ENCODE peak calls at places on chromosomes 3 and 15, in eight cellular contexts. One of them, this sample, is unnamed.

GRCh38 chr15:91302588-91303439 is 202.8 kb downstream of the SV2B start:
- DNase-seq in HepG2: peak; percentile 45
- DNase-seq in endothelial cell of umbilical vein: peak; percentile 46
- DNase-seq in Panc1: peak; percentile 43
- DNase-seq in body of pancreas: peak; percentile 29
- DNase-seq in psoas muscle: no peak
- DNase-seq in heart left ventricle: peak; percentile 50
- DNase-seq in left lung: no peak
- DNase-seq in this sample: no peak

GRCh38 chr3:32459474-32459873 is 43.2 kb downstream of the CMTM6 start:
- DNase-seq in HepG2: no peak
- DNase-seq in body of pancreas: no peak
- DNase-seq in left lung: no peak
- DNase-seq in endothelial cell of umbilical vein: no peak
- DNase-seq in psoas muscle: no peak
- DNase-seq in heart left ventricle: no peak
- DNase-seq in Panc1: no peak
- DNase-seq in this sample: no peak

GRCh38 chr15:71400347-71400746 is 285.1 kb downstream of the THSD4 start:
- DNase-seq in Panc1: no peak
- DNase-seq in endothelial cell of umbilical vein: no peak
- DNase-seq in heart left ventricle: no peak
- DNase-seq in HepG2: no peak
- DNase-seq in psoas muscle: no peak
- DNase-seq in body of pancreas: no peak
- DNase-seq in left lung: no peak
- DNase-seq in this sample: no peak

GRCh38 chr3:32781211-32781968 is 36.4 kb upstream of the TRIM71 start:
- DNase-seq in endothelial cell of umbilical vein: peak; percentile 80
- DNase-seq in heart left ventricle: peak; percentile 77
- DNase-seq in HepG2: peak; percentile 83
- DNase-seq in psoas muscle: peak; percentile 84
- DNase-seq in left lung: peak; percentile 97
- DNase-seq in Panc1: peak; percentile 50
- DNase-seq in body of pancreas: peak; percentile 67
- DNase-seq in this sample: no peak

GRCh38 chr3:30743641-30744317 is 137.4 kb downstream of the TGFBR2 start:
- DNase-seq in Panc1: no peak
- DNase-seq in heart left ventricle: no peak
- DNase-seq in psoas muscle: no peak
- DNase-seq in body of pancreas: no peak
- DNase-seq in HepG2: no peak
- DNase-seq in left lung: no peak
- DNase-seq in endothelial cell of umbilical vein: no peak
- DNase-seq in this sample: no peak

GRCh38 chr15:68623301-68623892 is 44.6 kb downstream of the CORO2B start:
- DNase-seq in body of pancreas: no peak
- DNase-seq in heart left ventricle: peak; percentile 75
- DNase-seq in left lung: no peak
- DNase-seq in endothelial cell of umbilical vein: no peak
- DNase-seq in HepG2: no peak
- DNase-seq in psoas muscle: peak; percentile 72
- DNase-seq in Panc1: no peak
- DNase-seq in this sample: no peak

GRCh38 chr3:161422171-161422693 is 50.9 kb upstream of the SPTSSB start:
- DNase-seq in endothelial cell of umbilical vein: no peak
- DNase-seq in psoas muscle: no peak
- DNase-seq in left lung: no peak
- DNase-seq in heart left ventricle: no peak
- DNase-seq in Panc1: no peak
- DNase-seq in body of pancreas: no peak
- DNase-seq in HepG2: no peak
- DNase-seq in this sample: no peak

GRCh38 chr3:52005571-52005986 is 9.9 kb upstream of the RPL29 start:
- DNase-seq in heart left ventricle: peak; percentile 43
- DNase-seq in body of pancreas: peak; percentile 69
- DNase-seq in left lung: no peak
- DNase-seq in HepG2: no peak
- DNase-seq in psoas muscle: no peak
- DNase-seq in endothelial cell of umbilical vein: peak; percentile 53
- DNase-seq in Panc1: no peak
- DNase-seq in this sample: no peak

GRCh38 chr3:16728762-16729745 is 123.8 kb upstream of the DAZL start:
- DNase-seq in Panc1: no peak
- DNase-seq in endothelial cell of umbilical vein: no peak
- DNase-seq in body of pancreas: no peak
- DNase-seq in psoas muscle: no peak
- DNase-seq in heart left ventricle: no peak
- DNase-seq in left lung: no peak
- DNase-seq in HepG2: no peak
- DNase-seq in this sample: no peak

GRCh38 chr3:155233213-155233612 is 60.3 kb downstream of the STRIT1 start:
- DNase-seq in Panc1: no peak
- DNase-seq in psoas muscle: peak; percentile 80
- DNase-seq in left lung: no peak
- DNase-seq in HepG2: no peak
- DNase-seq in body of pancreas: peak; percentile 28
- DNase-seq in heart left ventricle: peak; percentile 75
- DNase-seq in endothelial cell of umbilical vein: peak; percentile 14
- DNase-seq in this sample: peak; percentile 36
- H3K27ac ChIP-seq in Panc1: no peak overlapping the region
- H3K27ac ChIP-seq in psoas muscle: peak overlapping the region; percentile 93
- H3K27ac ChIP-seq in left lung: no peak overlapping the region
- H3K27ac ChIP-seq in HepG2: no peak overlapping the region
- H3K27ac ChIP-seq in body of pancreas: peak overlapping the region; percentile 10
- H3K27ac ChIP-seq in heart left ventricle: peak overlapping the region; percentile 68
- H3K27ac ChIP-seq in endothelial cell of umbilical vein: no peak overlapping the region
- H3K27ac ChIP-seq in this sample: peak overlapping the region; percentile 58

GRCh38 chr3:98799479-98799878 is 36.3 kb downstream of the ST3GAL6 start:
- DNase-seq in body of pancreas: no peak
- DNase-seq in heart left ventricle: no peak
- DNase-seq in HepG2: no peak
- DNase-seq in Panc1: no peak
- DNase-seq in endothelial cell of umbilical vein: no peak
- DNase-seq in psoas muscle: no peak
- DNase-seq in left lung: no peak
- DNase-seq in this sample: no peak
- H3K36me3 ChIP-seq in body of pancreas: no peaks in the 10 kb centered on the region
- H3K36me3 ChIP-seq in heart left ventricle: no peaks in the 10 kb centered on the region
- H3K36me3 ChIP-seq in HepG2: peaks cover 4% of the 10 kb centered on the region
- H3K36me3 ChIP-seq in Panc1: peaks cover 5% of the 10 kb centered on the region
- H3K36me3 ChIP-seq in endothelial cell of umbilical vein: peaks cover 16% of the 10 kb centered on the region
- H3K36me3 ChIP-seq in psoas muscle: peaks cover 28% of the 10 kb centered on the region
- H3K36me3 ChIP-seq in left lung: no peaks in the 10 kb centered on the region
- H3K36me3 ChIP-seq in this sample: no peaks in the 10 kb centered on the region

DNA sequence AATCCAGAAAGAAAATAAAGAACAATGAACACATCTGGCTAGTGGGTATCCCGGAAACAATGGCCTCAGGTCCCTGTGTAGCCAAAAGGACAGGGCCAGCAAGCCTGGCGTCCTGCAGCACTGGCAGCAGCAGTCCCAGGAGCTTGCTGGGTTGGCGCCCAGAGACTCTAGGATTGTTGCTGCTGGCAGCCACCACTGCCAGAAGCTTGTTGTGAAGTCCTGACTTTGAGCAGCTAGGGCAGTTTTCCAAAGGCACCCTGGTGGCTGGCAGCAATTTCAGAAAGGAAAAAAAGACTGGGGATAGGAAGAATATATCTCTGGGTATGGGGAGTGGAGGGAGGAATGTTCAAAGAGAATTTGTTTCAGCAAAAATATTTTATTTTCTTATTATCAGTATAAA is 11.3 kb downstream of the SHQ1 start:
- DNase-seq in left lung: no peak
- DNase-seq in Panc1: no peak
- DNase-seq in heart left ventricle: peak; percentile 90
- DNase-seq in endothelial cell of umbilical vein: no peak
- DNase-seq in body of pancreas: peak; percentile 79
- DNase-seq in HepG2: no peak
- DNase-seq in psoas muscle: peak; percentile 89
- DNase-seq in this sample: peak; percentile 54
- TF ChIP-seq CTCF in left lung: no peak
- TF ChIP-seq CTCF in Panc1: no peak
- TF ChIP-seq CTCF in heart left ventricle: no peak
- TF ChIP-seq CTCF in endothelial cell of umbilical vein: no peak
- TF ChIP-seq CTCF in body of pancreas: peak; percentile 40
- TF ChIP-seq CTCF in HepG2: no peak
- TF ChIP-seq CTCF in psoas muscle: peak; percentile 16
- TF ChIP-seq CTCF in this sample: peak; percentile 31

DNA sequence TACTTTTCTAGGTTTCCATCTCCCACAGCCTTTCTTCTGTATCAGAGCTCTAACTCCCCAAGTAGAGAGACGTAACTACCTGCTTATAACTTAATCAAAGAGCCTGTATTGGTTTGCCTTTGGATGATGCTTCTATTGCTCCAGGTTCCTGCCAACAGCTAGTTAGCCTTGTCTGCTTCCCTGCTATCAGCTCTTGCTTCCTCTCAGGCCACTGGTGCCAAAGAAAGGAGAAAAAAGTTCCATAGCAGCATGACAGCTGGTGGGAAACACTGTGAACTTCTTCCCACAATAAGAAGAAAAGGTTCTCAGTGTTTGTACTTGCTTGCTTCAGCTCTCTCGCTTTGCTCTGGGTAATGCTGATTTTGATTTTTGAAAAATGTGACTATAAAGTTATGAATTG is 206.6 kb downstream of the GBE1 start:
- DNase-seq in body of pancreas: no peak
- DNase-seq in psoas muscle: no peak
- DNase-seq in left lung: no peak
- DNase-seq in endothelial cell of umbilical vein: peak; percentile 73
- DNase-seq in heart left ventricle: peak; percentile 54
- DNase-seq in Panc1: no peak
- DNase-seq in HepG2: no peak
- DNase-seq in this sample: no peak
- H3K27ac ChIP-seq in body of pancreas: no peak overlapping the region
- H3K27ac ChIP-seq in psoas muscle: no peak overlapping the region
- H3K27ac ChIP-seq in left lung: no peak overlapping the region
- H3K27ac ChIP-seq in endothelial cell of umbilical vein: no peak overlapping the region
- H3K27ac ChIP-seq in heart left ventricle: peak overlapping the region; percentile 7
- H3K27ac ChIP-seq in Panc1: no peak overlapping the region
- H3K27ac ChIP-seq in HepG2: no peak overlapping the region
- H3K27ac ChIP-seq in this sample: peak overlapping the region; percentile 59

GRCh38 chr3:123285931-123286307 is 84.2 kb downstream of the SEC22A start:
- DNase-seq in left lung: no peak
- DNase-seq in psoas muscle: no peak
- DNase-seq in heart left ventricle: no peak
- DNase-seq in body of pancreas: no peak
- DNase-seq in HepG2: no peak
- DNase-seq in Panc1: no peak
- DNase-seq in endothelial cell of umbilical vein: no peak
- DNase-seq in this sample: no peak

GRCh38 chr3:123284399-123285010 is 82.8 kb downstream of the SEC22A start:
- DNase-seq in body of pancreas: no peak
- DNase-seq in psoas muscle: peak; percentile 48
- DNase-seq in heart left ventricle: peak; percentile 75
- DNase-seq in Panc1: no peak
- DNase-seq in HepG2: no peak
- DNase-seq in endothelial cell of umbilical vein: no peak
- DNase-seq in left lung: no peak
- DNase-seq in this sample: no peak

GRCh38 chr3:123286308-123287023 is 84.7 kb downstream of the SEC22A start:
- DNase-seq in HepG2: peak; percentile 48
- DNase-seq in endothelial cell of umbilical vein: peak; percentile 52
- DNase-seq in psoas muscle: peak; percentile 44
- DNase-seq in left lung: no peak
- DNase-seq in body of pancreas: peak; percentile 39
- DNase-seq in Panc1: peak; percentile 33
- DNase-seq in heart left ventricle: no peak
- DNase-seq in this sample: no peak

GRCh38 chr3:123285066-123285465 is 83.3 kb downstream of the SEC22A start:
- DNase-seq in Panc1: no peak
- DNase-seq in psoas muscle: peak; percentile 28
- DNase-seq in heart left ventricle: no peak
- DNase-seq in HepG2: no peak
- DNase-seq in endothelial cell of umbilical vein: no peak
- DNase-seq in left lung: no peak
- DNase-seq in body of pancreas: no peak
- DNase-seq in this sample: no peak

DNA sequence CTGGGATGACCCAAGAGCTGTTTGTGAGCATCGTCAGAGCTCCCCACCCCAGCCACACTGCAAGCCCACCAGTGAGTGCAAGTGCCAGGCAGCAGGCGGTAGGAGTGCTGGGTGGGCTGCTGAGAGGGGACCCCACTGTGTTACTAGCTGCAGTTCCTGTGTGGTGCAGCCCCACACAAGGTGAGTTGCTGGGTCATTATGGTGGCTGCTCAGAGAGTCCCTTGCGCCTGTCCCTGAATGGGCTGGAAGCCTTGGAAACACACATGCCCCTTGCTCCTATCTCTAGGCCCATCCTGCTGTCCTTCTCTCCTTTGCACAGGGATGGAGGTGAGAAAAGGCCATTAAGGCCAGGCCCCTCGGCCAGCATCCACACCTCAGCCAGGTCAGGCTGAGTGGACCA is 83.7 kb downstream of the SEC22A start:
- DNase-seq in Panc1: no peak
- DNase-seq in psoas muscle: peak; percentile 48
- DNase-seq in heart left ventricle: no peak
- DNase-seq in HepG2: no peak
- DNase-seq in left lung: no peak
- DNase-seq in endothelial cell of umbilical vein: no peak
- DNase-seq in body of pancreas: no peak
- DNase-seq in this sample: no peak
- H3K36me3 ChIP-seq in Panc1: no peaks in the 10 kb centered on the region
- H3K36me3 ChIP-seq in psoas muscle: peaks cover 3% of the 10 kb centered on the region
- H3K36me3 ChIP-seq in heart left ventricle: no peaks in the 10 kb centered on the region
- H3K36me3 ChIP-seq in HepG2: no peaks in the 10 kb centered on the region
- H3K36me3 ChIP-seq in left lung: no peaks in the 10 kb centered on the region
- H3K36me3 ChIP-seq in endothelial cell of umbilical vein: no peaks in the 10 kb centered on the region
- H3K36me3 ChIP-seq in body of pancreas: no peaks in the 10 kb centered on the region
- H3K36me3 ChIP-seq in this sample: peaks cover 71% of the 10 kb centered on the region

GRCh38 chr3:50245251-50245745 is 9.3 kb downstream of the GNAI2 start:
- DNase-seq in body of pancreas: no peak
- DNase-seq in Panc1: no peak
- DNase-seq in endothelial cell of umbilical vein: peak; percentile 36
- DNase-seq in HepG2: no peak
- DNase-seq in heart left ventricle: no peak
- DNase-seq in left lung: peak; percentile 75
- DNase-seq in psoas muscle: no peak
- DNase-seq in this sample: no peak

GRCh38 chr3:50242371-50242770 is 6.4 kb downstream of the GNAI2 start:
- DNase-seq in HepG2: no peak
- DNase-seq in endothelial cell of umbilical vein: no peak
- DNase-seq in Panc1: no peak
- DNase-seq in body of pancreas: no peak
- DNase-seq in psoas muscle: no peak
- DNase-seq in left lung: no peak
- DNase-seq in heart left ventricle: no peak
- DNase-seq in this sample: no peak

GRCh38 chr3:50241163-50241562 is 5.2 kb downstream of the GNAI2 start:
- DNase-seq in left lung: no peak
- DNase-seq in Panc1: no peak
- DNase-seq in psoas muscle: no peak
- DNase-seq in body of pancreas: no peak
- DNase-seq in endothelial cell of umbilical vein: no peak
- DNase-seq in HepG2: no peak
- DNase-seq in heart left ventricle: peak; percentile 41
- DNase-seq in this sample: no peak

GRCh38 chr3:50243552-50243895 is 7.5 kb downstream of the GNAI2 start:
- DNase-seq in Panc1: no peak
- DNase-seq in HepG2: no peak
- DNase-seq in psoas muscle: no peak
- DNase-seq in body of pancreas: no peak
- DNase-seq in endothelial cell of umbilical vein: no peak
- DNase-seq in left lung: no peak
- DNase-seq in heart left ventricle: peak; percentile 35
- DNase-seq in this sample: no peak

GRCh38 chr3:50242778-50243551 is 7.0 kb downstream of the GNAI2 start:
- DNase-seq in HepG2: no peak
- DNase-seq in endothelial cell of umbilical vein: peak; percentile 93
- DNase-seq in Panc1: no peak
- DNase-seq in left lung: peak; percentile 94
- DNase-seq in psoas muscle: peak; percentile 83
- DNase-seq in heart left ventricle: peak; percentile 86
- DNase-seq in body of pancreas: no peak
- DNase-seq in this sample: no peak
- TF ChIP-seq CTCF in HepG2: no peak
- TF ChIP-seq CTCF in endothelial cell of umbilical vein: no peak
- TF ChIP-seq CTCF in Panc1: no peak
- TF ChIP-seq CTCF in left lung: no peak
- TF ChIP-seq CTCF in psoas muscle: no peak
- TF ChIP-seq CTCF in heart left ventricle: no peak
- TF ChIP-seq CTCF in body of pancreas: peak; percentile 9
- TF ChIP-seq CTCF in this sample: no peak

This sample was measured in thoracic aorta.